ENCODE peak calls at places on chromosomes 2 and 18, in six cellular contexts. One of them, this sample, is unnamed.

GRCh38 chr2:72722492-72723090 is 103.2 kb downstream of the EXOC6B start:
- DNase-seq in AG10803: peak
- DNase-seq in NCI-H2171 treated with DMSO at 0.1 percent for 48 hours: no peak
- DNase-seq in H9: no peak
- DNase-seq in activated CD4-positive, alpha-beta T cell treated with anti-CD3 and anti-CD28 coated beads, Interleukin-2, amount 50 U/mL, for 24 hours: no peak
- DNase-seq in naive thymus-derived CD4-positive, alpha-beta T cell: no peak
- DNase-seq in this sample: no peak

GRCh38 chr2:241568738-241569137 is 10.2 kb downstream of the BOK start:
- DNase-seq in NCI-H2171 treated with DMSO at 0.1 percent for 48 hours: no peak
- DNase-seq in naive thymus-derived CD4-positive, alpha-beta T cell: no peak
- DNase-seq in H9: peak
- DNase-seq in activated CD4-positive, alpha-beta T cell treated with anti-CD3 and anti-CD28 coated beads, Interleukin-2, amount 50 U/mL, for 24 hours: no peak
- DNase-seq in AG10803: no peak
- DNase-seq in this sample: no peak

GRCh38 chr2:181304011-181304844 is 153.0 kb upstream of the ITGA4 start:
- DNase-seq in H9: no peak
- DNase-seq in naive thymus-derived CD4-positive, alpha-beta T cell: no peak
- DNase-seq in activated CD4-positive, alpha-beta T cell treated with anti-CD3 and anti-CD28 coated beads, Interleukin-2, amount 50 U/mL, for 24 hours: no peak
- DNase-seq in NCI-H2171 treated with DMSO at 0.1 percent for 48 hours: no peak
- DNase-seq in AG10803: no peak
- DNase-seq in this sample: no peak

GRCh38 chr2:58428286-58428552 is 187.1 kb upstream of the FANCL start:
- DNase-seq in naive thymus-derived CD4-positive, alpha-beta T cell: no peak
- DNase-seq in activated CD4-positive, alpha-beta T cell treated with anti-CD3 and anti-CD28 coated beads, Interleukin-2, amount 50 U/mL, for 24 hours: no peak
- DNase-seq in AG10803: no peak
- DNase-seq in H9: peak
- DNase-seq in NCI-H2171 treated with DMSO at 0.1 percent for 48 hours: peak
- DNase-seq in this sample: no peak

GRCh38 chr18:58530801-58531200 is 98.1 kb downstream of the ALPK2 start:
- DNase-seq in naive thymus-derived CD4-positive, alpha-beta T cell: no peak
- DNase-seq in NCI-H2171 treated with DMSO at 0.1 percent for 48 hours: no peak
- DNase-seq in H9: no peak
- DNase-seq in activated CD4-positive, alpha-beta T cell treated with anti-CD3 and anti-CD28 coated beads, Interleukin-2, amount 50 U/mL, for 24 hours: no peak
- DNase-seq in AG10803: no peak
- DNase-seq in this sample: no peak

GRCh38 chr2:8976847-8977246 is 26.6 kb downstream of the MBOAT2 start:
- DNase-seq in AG10803: no peak
- DNase-seq in activated CD4-positive, alpha-beta T cell treated with anti-CD3 and anti-CD28 coated beads, Interleukin-2, amount 50 U/mL, for 24 hours: no peak
- DNase-seq in H9: no peak
- DNase-seq in NCI-H2171 treated with DMSO at 0.1 percent for 48 hours: no peak
- DNase-seq in naive thymus-derived CD4-positive, alpha-beta T cell: no peak
- DNase-seq in this sample: no peak

GRCh38 chr2:121189656-121190381 is 95.2 kb downstream of the TFCP2L1 start:
- DNase-seq in AG10803: no peak
- DNase-seq in NCI-H2171 treated with DMSO at 0.1 percent for 48 hours: no peak
- DNase-seq in H9: peak
- DNase-seq in naive thymus-derived CD4-positive, alpha-beta T cell: no peak
- DNase-seq in activated CD4-positive, alpha-beta T cell treated with anti-CD3 and anti-CD28 coated beads, Interleukin-2, amount 50 U/mL, for 24 hours: no peak
- DNase-seq in this sample: no peak

GRCh38 chr18:14925281-14925709 is 177.3 kb downstream of the ANKRD30B start:
- DNase-seq in naive thymus-derived CD4-positive, alpha-beta T cell: no peak
- DNase-seq in AG10803: peak
- DNase-seq in NCI-H2171 treated with DMSO at 0.1 percent for 48 hours: no peak
- DNase-seq in H9: no peak
- DNase-seq in activated CD4-positive, alpha-beta T cell treated with anti-CD3 and anti-CD28 coated beads, Interleukin-2, amount 50 U/mL, for 24 hours: no peak
- DNase-seq in this sample: no peak

GRCh38 chr2:161423351-161424178 is 7.5 kb downstream of the TBR1 start:
- DNase-seq in naive thymus-derived CD4-positive, alpha-beta T cell: no peak
- DNase-seq in H9: peak
- DNase-seq in activated CD4-positive, alpha-beta T cell treated with anti-CD3 and anti-CD28 coated beads, Interleukin-2, amount 50 U/mL, for 24 hours: no peak
- DNase-seq in NCI-H2171 treated with DMSO at 0.1 percent for 48 hours: no peak
- DNase-seq in AG10803: no peak
- DNase-seq in this sample: no peak

GRCh38 chr2:107776333-107776732 is 50.4 kb upstream of the RGPD4 start:
- DNase-seq in AG10803: no peak
- DNase-seq in H9: no peak
- DNase-seq in activated CD4-positive, alpha-beta T cell treated with anti-CD3 and anti-CD28 coated beads, Interleukin-2, amount 50 U/mL, for 24 hours: no peak
- DNase-seq in naive thymus-derived CD4-positive, alpha-beta T cell: no peak
- DNase-seq in NCI-H2171 treated with DMSO at 0.1 percent for 48 hours: no peak
- DNase-seq in this sample: no peak

GRCh38 chr18:49628993-49629795 is 67.3 kb downstream of the LIPG start:
- DNase-seq in H9: no peak
- DNase-seq in NCI-H2171 treated with DMSO at 0.1 percent for 48 hours: peak
- DNase-seq in naive thymus-derived CD4-positive, alpha-beta T cell: no peak
- DNase-seq in activated CD4-positive, alpha-beta T cell treated with anti-CD3 and anti-CD28 coated beads, Interleukin-2, amount 50 U/mL, for 24 hours: no peak
- DNase-seq in AG10803: no peak
- DNase-seq in this sample: no peak

GRCh38 chr2:140654565-140654964 is 1476.3 kb downstream of the LRP1B start:
- DNase-seq in NCI-H2171 treated with DMSO at 0.1 percent for 48 hours: peak
- DNase-seq in activated CD4-positive, alpha-beta T cell treated with anti-CD3 and anti-CD28 coated beads, Interleukin-2, amount 50 U/mL, for 24 hours: no peak
- DNase-seq in naive thymus-derived CD4-positive, alpha-beta T cell: no peak
- DNase-seq in H9: no peak
- DNase-seq in AG10803: no peak
- DNase-seq in this sample: no peak

GRCh38 chr18:79104137-79104536 is 34.9 kb downstream of the ATP9B start:
- DNase-seq in NCI-H2171 treated with DMSO at 0.1 percent for 48 hours: no peak
- DNase-seq in H9: no peak
- DNase-seq in naive thymus-derived CD4-positive, alpha-beta T cell: no peak
- DNase-seq in activated CD4-positive, alpha-beta T cell treated with anti-CD3 and anti-CD28 coated beads, Interleukin-2, amount 50 U/mL, for 24 hours: no peak
- DNase-seq in AG10803: no peak
- DNase-seq in this sample: no peak

GRCh38 chr2:230312638-230313037 is 14.4 kb upstream of the SP140L start:
- DNase-seq in naive thymus-derived CD4-positive, alpha-beta T cell: no peak
- DNase-seq in AG10803: peak
- DNase-seq in H9: no peak
- DNase-seq in activated CD4-positive, alpha-beta T cell treated with anti-CD3 and anti-CD28 coated beads, Interleukin-2, amount 50 U/mL, for 24 hours: no peak
- DNase-seq in NCI-H2171 treated with DMSO at 0.1 percent for 48 hours: no peak
- DNase-seq in this sample: no peak

GRCh38 chr18:6219116-6219717 is 195.5 kb downstream of the L3MBTL4 start:
- DNase-seq in AG10803: peak
- DNase-seq in naive thymus-derived CD4-positive, alpha-beta T cell: no peak
- DNase-seq in H9: peak
- DNase-seq in activated CD4-positive, alpha-beta T cell treated with anti-CD3 and anti-CD28 coated beads, Interleukin-2, amount 50 U/mL, for 24 hours: no peak
- DNase-seq in NCI-H2171 treated with DMSO at 0.1 percent for 48 hours: peak
- DNase-seq in this sample: no peak

This sample was measured in central memory CD4-positive, alpha-beta T cell.